ENCODE peak calls at places on chromosomes 4 and X, in four cellular contexts. One of them, this sample, is unnamed.

GRCh38 chr4:81351653-81352455 is 119.9 kb downstream of the RASGEF1B start:
- DNase-seq in stimulated activated naive CD8-positive, alpha-beta T cell treated with anti-CD3 and anti-CD28 coated beads, Interleukin-15, Interleukin-2, amounts not matched to agents 100 U/mL and 50 U/mL, for 24 hours: peak
- DNase-seq in fibroblast of the conjunctiva: peak
- DNase-seq in ELF-1: peak
- DNase-seq in this sample: peak

GRCh38 chr4:136637071-136637777 is 895.1 kb downstream of the PCDH18 start:
- DNase-seq in stimulated activated naive CD8-positive, alpha-beta T cell treated with anti-CD3 and anti-CD28 coated beads, Interleukin-15, Interleukin-2, amounts not matched to agents 100 U/mL and 50 U/mL, for 24 hours: no peak
- DNase-seq in fibroblast of the conjunctiva: no peak
- DNase-seq in ELF-1: peak
- DNase-seq in this sample: peak

GRCh38 chrX:120726294-120726693 is 96.4 kb upstream of the C1GALT1C1 start:
- DNase-seq in fibroblast of the conjunctiva: no peak
- DNase-seq in ELF-1: no peak
- DNase-seq in stimulated activated naive CD8-positive, alpha-beta T cell treated with anti-CD3 and anti-CD28 coated beads, Interleukin-15, Interleukin-2, amounts not matched to agents 100 U/mL and 50 U/mL, for 24 hours: no peak
- DNase-seq in this sample: no peak

GRCh38 chr4:173191623-173192041 is 23.0 kb downstream of the GALNT7 start:
- DNase-seq in ELF-1: no peak
- DNase-seq in stimulated activated naive CD8-positive, alpha-beta T cell treated with anti-CD3 and anti-CD28 coated beads, Interleukin-15, Interleukin-2, amounts not matched to agents 100 U/mL and 50 U/mL, for 24 hours: no peak
- DNase-seq in fibroblast of the conjunctiva: no peak
- DNase-seq in this sample: no peak

GRCh38 chrX:17655232-17656034 is 81.9 kb upstream of the SCML1 start:
- DNase-seq in ELF-1: peak
- DNase-seq in fibroblast of the conjunctiva: no peak
- DNase-seq in stimulated activated naive CD8-positive, alpha-beta T cell treated with anti-CD3 and anti-CD28 coated beads, Interleukin-15, Interleukin-2, amounts not matched to agents 100 U/mL and 50 U/mL, for 24 hours: peak
- DNase-seq in this sample: peak

GRCh38 chr4:150679767-150680088 is 97.8 kb downstream of the MAB21L2 start:
- DNase-seq in stimulated activated naive CD8-positive, alpha-beta T cell treated with anti-CD3 and anti-CD28 coated beads, Interleukin-15, Interleukin-2, amounts not matched to agents 100 U/mL and 50 U/mL, for 24 hours: no peak
- DNase-seq in ELF-1: no peak
- DNase-seq in fibroblast of the conjunctiva: no peak
- DNase-seq in this sample: no peak

GRCh38 chrX:20355187-20355586 is 88.5 kb upstream of the RPS6KA3 start:
- DNase-seq in ELF-1: no peak
- DNase-seq in fibroblast of the conjunctiva: no peak
- DNase-seq in stimulated activated naive CD8-positive, alpha-beta T cell treated with anti-CD3 and anti-CD28 coated beads, Interleukin-15, Interleukin-2, amounts not matched to agents 100 U/mL and 50 U/mL, for 24 hours: no peak
- DNase-seq in this sample: no peak

GRCh38 chrX:32048285-32048684 is 976.4 kb upstream of the FTHL17 start:
- DNase-seq in ELF-1: no peak
- DNase-seq in stimulated activated naive CD8-positive, alpha-beta T cell treated with anti-CD3 and anti-CD28 coated beads, Interleukin-15, Interleukin-2, amounts not matched to agents 100 U/mL and 50 U/mL, for 24 hours: no peak
- DNase-seq in fibroblast of the conjunctiva: no peak
- DNase-seq in this sample: no peak

GRCh38 chrX:9310596-9310995 is 154.3 kb upstream of the TBL1X start:
- DNase-seq in fibroblast of the conjunctiva: no peak
- DNase-seq in stimulated activated naive CD8-positive, alpha-beta T cell treated with anti-CD3 and anti-CD28 coated beads, Interleukin-15, Interleukin-2, amounts not matched to agents 100 U/mL and 50 U/mL, for 24 hours: no peak
- DNase-seq in ELF-1: peak
- DNase-seq in this sample: no peak

GRCh38 chr4:55446578-55446922 is 50.8 kb downstream of the TMEM165 start:
- DNase-seq in stimulated activated naive CD8-positive, alpha-beta T cell treated with anti-CD3 and anti-CD28 coated beads, Interleukin-15, Interleukin-2, amounts not matched to agents 100 U/mL and 50 U/mL, for 24 hours: no peak
- DNase-seq in ELF-1: no peak
- DNase-seq in fibroblast of the conjunctiva: no peak
- DNase-seq in this sample: no peak

GRCh38 chrX:46209768-46210167 is 335.5 kb downstream of the ZNF674 start:
- DNase-seq in stimulated activated naive CD8-positive, alpha-beta T cell treated with anti-CD3 and anti-CD28 coated beads, Interleukin-15, Interleukin-2, amounts not matched to agents 100 U/mL and 50 U/mL, for 24 hours: no peak
- DNase-seq in fibroblast of the conjunctiva: no peak
- DNase-seq in ELF-1: peak
- DNase-seq in this sample: no peak

GRCh38 chrX:69065451-69065850 is 99.8 kb downstream of the PJA1 start:
- DNase-seq in stimulated activated naive CD8-positive, alpha-beta T cell treated with anti-CD3 and anti-CD28 coated beads, Interleukin-15, Interleukin-2, amounts not matched to agents 100 U/mL and 50 U/mL, for 24 hours: no peak
- DNase-seq in fibroblast of the conjunctiva: no peak
- DNase-seq in ELF-1: peak
- DNase-seq in this sample: no peak

GRCh38 chr4:28557755-28558154 is 1697.1 kb downstream of the STIM2 start:
- DNase-seq in fibroblast of the conjunctiva: no peak
- DNase-seq in stimulated activated naive CD8-positive, alpha-beta T cell treated with anti-CD3 and anti-CD28 coated beads, Interleukin-15, Interleukin-2, amounts not matched to agents 100 U/mL and 50 U/mL, for 24 hours: no peak
- DNase-seq in ELF-1: no peak
- DNase-seq in this sample: no peak

This sample was measured in H7.